ENCODE peak calls at places on chromosomes 11 and 22, in five cellular contexts. X, M, K, P and T are unnamed samples.

GRCh38 chr22:50564289-50564688 is 1.6 kb upstream of the SYCE3 start:
- DNase-seq in X (no peak), M (no peak), K (no peak), P (peak; percentile 81), T (no peak)

GRCh38 chr22:30689622-30690021 is 5.1 kb upstream of the OSBP2 start:
- DNase-seq in X (no peak), M (no peak), K (no peak), P (no peak), T (no peak)

GRCh38 chr11:75562048-75562835 is at the start of gene SERPINH1:
- DNase-seq in X (peak; percentile 89), M (no peak), K (peak; percentile 83), P (peak; percentile 69), T (peak; percentile 90)

GRCh38 chr22:28112548-28113043 is 193.5 kb upstream of the PITPNB start:
- DNase-seq in X (peak; percentile 62), M (peak; percentile 58), K (no peak), P (no peak), T (peak; percentile 40)

GRCh38 chr11:65915821-65916251 is 3.0 kb downstream of the C11orf68 start:
- DNase-seq in X (peak; percentile 99), M (no peak), K (no peak), P (peak; percentile 90), T (peak; percentile 71)

GRCh38 chr22:23882370-23882769 is 11.8 kb upstream of the MIF start:
- DNase-seq in X (no peak), M (no peak), K (no peak), P (no peak), T (no peak)

GRCh38 chr11:78149646-78150045 is 10.2 kb upstream of the ALG8 start:
- DNase-seq in X (peak; percentile 62), M (no peak), K (no peak), P (no peak), T (no peak)

GRCh38 chr11:1227551-1228182 is 4.8 kb downstream of the MUC5B start:
- DNase-seq in X (no peak), M (no peak), K (no peak), P (no peak), T (peak; percentile 20)

GRCh38 chr11:65126624-65127274 is 4.6 kb downstream of the MRPL49 start:
- DNase-seq in X (no peak), M (no peak), K (no peak), P (no peak), T (no peak)

GRCh38 chr11:8631395-8632110 is 37.5 kb upstream of the STK33 start:
- DNase-seq in X (peak; percentile 81), M (no peak), K (no peak), P (no peak), T (no peak)

GRCh38 chr11:94909371-94909820 is 64.0 kb downstream of the CWC15 start:
- DNase-seq in X (peak; percentile 89), M (no peak), K (no peak), P (no peak), T (no peak)

GRCh38 chr22:20316217-20316843 is 3.5 kb downstream of the DGCR6L start:
- DNase-seq in X (no peak), M (no peak), K (no peak), P (no peak), T (peak; percentile 18)

DNA sequence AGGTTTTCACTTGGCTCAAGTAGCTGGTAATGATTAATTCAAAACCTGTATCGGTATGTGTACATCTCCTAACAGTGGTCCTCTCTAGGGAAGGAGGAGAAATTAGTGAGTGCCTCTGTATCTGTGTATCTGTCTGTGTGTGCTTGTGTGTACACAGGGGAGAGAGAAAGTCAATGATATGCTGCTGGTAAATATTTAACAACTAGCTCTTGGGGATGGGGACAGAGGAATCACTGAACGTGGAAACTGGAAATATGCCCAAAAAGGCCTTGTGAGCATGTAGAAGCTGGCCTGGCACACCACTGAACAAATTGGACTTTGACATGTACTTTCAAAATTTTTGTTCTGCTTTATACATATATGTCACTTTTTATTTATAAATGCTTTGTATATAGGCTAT is 214.0 kb upstream of the SYN3 start:
- DNase-seq in X (no peak), M (no peak), K (no peak), P (no peak), T (no peak)
- H2BK12ac ChIP-seq in X (no peak overlapping the region), M (no peak overlapping the region), K (no peak overlapping the region), P (no peak overlapping the region), T (no peak overlapping the region)

GRCh38 chr11:62306227-62306626 is 7.4 kb upstream of the SCGB1D4 start:
- DNase-seq in X (no peak), M (no peak), K (no peak), P (no peak), T (no peak)
- H2AFZ ChIP-seq in X (no peak overlapping the region), M (no peak overlapping the region), K (peak overlapping the region; percentile 79), P (no peak overlapping the region), T (no peak overlapping the region)

GRCh38 chr22:41935015-41935908 is 8.7 kb upstream of the TNFRSF13C start:
- DNase-seq in X (no peak), M (no peak), K (no peak), P (no peak), T (no peak)
- H3K4me1 ChIP-seq in X (peaks cover 11% of the 10 kb centered on the region), M (peaks cover 2% of the 10 kb centered on the region), K (no peaks in the 10 kb centered on the region), P (no peaks in the 10 kb centered on the region), T (no peaks in the 10 kb centered on the region)

DNA sequence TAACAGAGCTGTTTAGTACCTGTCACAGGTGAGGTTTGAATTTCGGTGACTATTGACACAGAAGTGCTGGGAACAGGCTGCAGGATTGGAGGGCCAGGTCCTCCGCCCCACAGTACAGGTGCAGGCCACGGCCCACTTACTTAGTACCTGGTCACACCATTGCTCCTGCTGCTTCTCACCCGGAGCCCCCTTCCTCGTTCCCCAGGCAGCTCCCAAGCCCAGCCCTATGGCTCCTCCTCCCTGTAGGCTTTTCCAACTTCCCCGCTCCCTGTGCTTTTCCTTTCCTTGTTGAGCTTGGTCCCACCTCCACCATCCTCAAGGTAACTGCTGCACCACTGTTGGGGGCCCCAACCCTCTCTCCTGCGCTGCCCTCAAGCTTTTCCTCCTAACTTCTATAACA is 27.9 kb upstream of the ANO1 start:
- DNase-seq in X (no peak), M (no peak), K (peak; percentile 39), P (no peak), T (peak; percentile 24)
- H2BK12ac ChIP-seq in X (no peak overlapping the region), M (no peak overlapping the region), K (no peak overlapping the region), P (no peak overlapping the region), T (no peak overlapping the region)

GRCh38 chr11:18721576-18722292 is 4.3 kb downstream of the IGSF22 start:
- DNase-seq in X (peak; percentile 63), M (peak; percentile 66), K (peak; percentile 85), P (peak; percentile 52), T (peak; percentile 80)
- H2AFZ ChIP-seq in X (peak overlapping the region; percentile 87), M (peak overlapping the region; percentile 98), K (peak overlapping the region; percentile 99), P (peak overlapping the region; percentile 48), T (peak overlapping the region; percentile 93)